ENCODE peak calls at places on chromosomes 11 and 22, in five cellular contexts. E is K562; T is stomach; B is CD8-positive, alpha-beta memory T cell; X is PC-9. G is an unnamed sample.
A peak's percentile ranks its signal among the peaks of the same experiment; 100 is the strongest.

GRCh38 chr22:37893583-37893983 is 12.5 kb upstream of the MICALL1 start:
- DNase-seq in E (no peak), T (peak; percentile 82), B (no peak), X (no peak), G (no peak)

GRCh38 chr11:12205330-12205729 is 94.9 kb downstream of the MICAL2 start:
- DNase-seq in E (no peak), T (no peak), B (no peak), X (no peak), G (peak; percentile 70)

GRCh38 chr11:118051611-118052461 is 25.0 kb upstream of the TMPRSS4 start:
- DNase-seq in E (no peak), T (peak; percentile 27), B (peak; percentile 55), X (no peak), G (no peak)

GRCh38 chr11:34600339-34601084 is 20.4 kb upstream of the EHF start:
- DNase-seq in E (peak; percentile 86), T (peak; percentile 87), B (no peak), X (peak; percentile 61), G (no peak)

GRCh38 chr11:6389921-6390717 is at the start of gene SMPD1:
- DNase-seq in E (peak; percentile 98), T (peak; percentile 94), B (peak; percentile 92), X (peak; percentile 90), G (peak; percentile 93)

GRCh38 chr11:129702410-129703390 is 112.9 kb upstream of the TMEM45B start:
- DNase-seq in E (peak; percentile 2), T (no peak), B (no peak), X (peak; percentile 89), G (no peak)

GRCh38 chr11:66268953-66269906 is 791 bp downstream of the RAB1B start:
- DNase-seq in E (peak; percentile 69), T (no peak), B (no peak), X (no peak), G (peak; percentile 51)

GRCh38 chr22:44366372-44367310 is 53.9 kb upstream of the SHISAL1 start:
- DNase-seq in E (no peak), T (no peak), B (no peak), X (no peak), G (no peak)

GRCh38 chr22:36028646-36029405 is at the start of gene RBFOX2:
- DNase-seq in E (peak; percentile 91), T (peak; percentile 98), B (peak; percentile 39), X (peak; percentile 91), G (peak; percentile 97)

GRCh38 chr11:2555376-2555775 is 110.6 kb downstream of the KCNQ1 start:
- DNase-seq in E (no peak), T (no peak), B (no peak), X (no peak), G (no peak)

GRCh38 chr11:67284811-67285540 is 4.1 kb upstream of the ANKRD13D start:
- DNase-seq in E (no peak), T (no peak), B (no peak), X (no peak), G (no peak)
- H3K4me1 ChIP-seq in E (peaks cover 15% of the 10 kb centered on the region), T (peaks cover 78% of the 10 kb centered on the region), B (peaks cover 61% of the 10 kb centered on the region), X (peaks cover 15% of the 10 kb centered on the region), G (peaks cover 11% of the 10 kb centered on the region)

GRCh38 chr22:46077669-46078099 is 72.6 kb upstream of the PPARA start:
- DNase-seq in E (no peak), T (peak; percentile 25), B (no peak), X (no peak), G (no peak)

GRCh38 chr22:46079093-46079860 is 71.0 kb upstream of the PPARA start:
- DNase-seq in E (no peak), T (peak; percentile 24), B (no peak), X (no peak), G (no peak)

GRCh38 chr22:46079861-46080821 is 70.2 kb upstream of the PPARA start:
- DNase-seq in E (no peak), T (peak; percentile 67), B (no peak), X (no peak), G (no peak)

GRCh38 chr22:46076651-46077339 is 73.5 kb upstream of the PPARA start:
- DNase-seq in E (no peak), T (peak; percentile 59), B (no peak), X (peak; percentile 63), G (no peak)

DNA sequence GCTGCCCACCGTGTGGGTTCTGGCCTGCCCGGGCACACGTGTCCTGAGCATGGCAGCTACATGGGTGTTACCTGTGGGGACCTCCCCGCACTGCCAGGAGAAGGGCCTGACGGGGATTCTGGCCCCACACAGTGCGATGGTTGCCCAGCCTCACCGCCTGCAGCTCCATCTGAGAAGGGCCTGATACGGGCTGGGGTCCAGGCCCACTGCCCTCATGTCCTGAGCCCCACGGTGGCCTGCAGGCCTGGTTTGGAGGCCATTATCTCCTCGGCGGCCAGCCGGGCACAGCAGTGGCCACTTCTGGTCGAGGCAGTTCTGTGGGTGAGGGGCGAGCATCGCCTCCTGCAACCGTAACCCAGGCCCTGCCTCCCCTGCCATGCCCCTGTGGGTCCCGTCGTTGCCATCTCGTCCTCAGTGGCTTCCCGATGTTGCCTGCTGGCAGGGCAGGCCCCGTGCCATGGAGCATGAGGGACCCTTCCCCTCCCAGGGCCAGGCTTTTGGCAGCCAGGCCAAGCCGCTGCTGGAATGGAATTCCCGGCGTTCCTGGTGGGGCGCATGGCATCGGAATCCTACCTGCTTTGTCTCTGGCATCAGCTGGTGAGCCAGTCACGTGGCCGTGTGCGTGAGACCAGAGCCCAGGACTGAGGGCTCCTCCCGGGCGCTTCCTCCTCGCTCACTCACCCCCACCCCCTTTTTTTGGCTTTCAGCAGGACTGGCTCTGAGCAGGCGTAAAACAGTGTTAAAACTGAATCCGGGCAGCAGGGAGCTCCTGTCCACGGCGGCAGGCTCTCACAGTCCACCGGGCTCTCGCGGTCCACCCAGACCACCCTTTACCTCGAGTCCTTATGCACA is 71.9 kb upstream of the PPARA start:
- DNase-seq in E (no peak), T (peak; percentile 81), B (no peak), X (no peak), G (no peak)
- H3K27me3 ChIP-seq in E (no peaks in the 10 kb centered on the region), T (no peaks in the 10 kb centered on the region), B (no peaks in the 10 kb centered on the region), X (no peaks in the 10 kb centered on the region), G (peaks cover 25% of the 10 kb centered on the region)

DNA sequence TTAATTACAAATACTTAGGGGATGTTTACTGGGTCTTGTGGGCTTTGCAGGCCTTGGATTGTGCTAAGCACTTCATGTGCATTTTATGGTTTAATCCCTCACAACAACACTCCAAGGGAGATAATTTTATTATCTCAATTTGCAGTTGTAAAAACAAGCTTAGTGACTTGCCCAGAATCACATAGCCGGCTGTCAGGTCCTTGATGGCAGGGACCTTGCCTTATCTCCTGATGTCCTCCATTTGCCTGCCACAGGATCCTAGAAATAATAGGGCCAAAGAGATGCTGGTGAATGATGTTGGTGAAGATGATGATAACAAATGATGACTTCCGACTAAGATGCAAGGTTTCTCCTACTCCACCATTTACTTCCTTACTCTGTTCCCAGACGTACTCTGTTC is 385.4 kb downstream of the TMEM135 start:
- DNase-seq in E (no peak), T (no peak), B (no peak), X (no peak), G (no peak)
- H3K4me1 ChIP-seq in E (no peaks in the 10 kb centered on the region), T (no peaks in the 10 kb centered on the region), B (no peaks in the 10 kb centered on the region), X (peaks cover 3% of the 10 kb centered on the region), G (peaks cover 19% of the 10 kb centered on the region)

GRCh38 chr11:113251281-113251680 is 63.1 kb upstream of the TTC12 start:
- DNase-seq in E (no peak), T (no peak), B (no peak), X (no peak), G (no peak)

GRCh38 chr11:113249491-113249763 is 65.0 kb upstream of the TTC12 start:
- DNase-seq in E (no peak), T (no peak), B (no peak), X (no peak), G (no peak)

GRCh38 chr11:113249786-113250185 is 64.6 kb upstream of the TTC12 start:
- DNase-seq in E (no peak), T (no peak), B (no peak), X (no peak), G (no peak)

GRCh38 chr11:113247231-113247630 is 67.2 kb upstream of the TTC12 start:
- DNase-seq in E (no peak), T (no peak), B (no peak), X (no peak), G (no peak)

DNA sequence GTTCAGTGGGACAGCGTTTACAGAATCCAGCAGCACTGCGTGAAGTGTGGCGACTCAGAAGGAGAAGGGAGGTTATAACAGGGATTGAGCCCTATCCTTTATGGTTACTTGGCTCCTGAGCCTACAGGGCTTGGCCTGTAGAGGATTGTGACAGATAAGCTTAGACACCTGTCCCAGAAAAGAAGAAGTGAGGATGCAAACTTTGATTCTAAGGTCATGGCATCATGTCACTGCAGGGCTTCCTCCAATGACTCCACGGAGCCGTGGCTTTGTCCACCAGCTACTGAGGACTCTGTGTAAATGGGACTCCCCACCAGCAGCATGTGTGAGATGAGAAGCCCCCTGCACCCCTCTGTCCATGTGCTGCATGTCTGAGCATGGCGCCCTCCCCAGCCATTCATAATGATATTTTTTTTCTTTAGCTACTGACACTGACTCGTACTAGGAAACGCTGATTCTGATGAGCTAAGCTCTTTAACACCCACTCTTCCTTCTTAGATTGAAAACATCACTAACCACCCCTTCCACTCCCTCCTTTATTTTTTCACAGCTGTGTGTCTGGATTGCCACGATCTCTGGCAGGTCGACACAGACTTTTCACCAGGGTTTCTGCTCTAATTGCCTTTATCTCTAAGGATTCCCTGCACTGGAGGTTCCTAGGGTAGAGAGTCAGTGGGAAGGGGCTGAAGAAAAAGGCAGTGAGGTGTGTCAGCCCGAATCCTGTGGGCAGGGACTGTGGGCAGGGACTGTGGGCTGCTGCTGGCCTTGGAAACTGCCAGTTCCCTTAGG is 65.5 kb upstream of the TTC12 start:
- DNase-seq in E (no peak), T (no peak), B (no peak), X (no peak), G (no peak)
- H3K27me3 ChIP-seq in E (peaks cover 21% of the 10 kb centered on the region), T (no peaks in the 10 kb centered on the region), B (peaks cover 6% of the 10 kb centered on the region), X (no peaks in the 10 kb centered on the region), G (no peaks in the 10 kb centered on the region)

GRCh38 chr11:73464347-73464746 is 88.1 kb downstream of the RELT start:
- DNase-seq in E (no peak), T (no peak), B (no peak), X (no peak), G (peak; percentile 79)
- H3K4me1 ChIP-seq in E (peaks cover under 1% of the 10 kb centered on the region), T (peaks cover 11% of the 10 kb centered on the region), B (no peaks in the 10 kb centered on the region), X (no peaks in the 10 kb centered on the region), G (peaks cover 21% of the 10 kb centered on the region)

GRCh38 chr11:28476864-28477263 is 368.7 kb downstream of the METTL15 start:
- DNase-seq in E (no peak), T (no peak), B (no peak), X (no peak), G (no peak)
- H3K27me3 ChIP-seq in E (no peaks in the 10 kb centered on the region), T (no peaks in the 10 kb centered on the region), B (no peaks in the 10 kb centered on the region), X (no peaks in the 10 kb centered on the region), G (no peaks in the 10 kb centered on the region)

DNA sequence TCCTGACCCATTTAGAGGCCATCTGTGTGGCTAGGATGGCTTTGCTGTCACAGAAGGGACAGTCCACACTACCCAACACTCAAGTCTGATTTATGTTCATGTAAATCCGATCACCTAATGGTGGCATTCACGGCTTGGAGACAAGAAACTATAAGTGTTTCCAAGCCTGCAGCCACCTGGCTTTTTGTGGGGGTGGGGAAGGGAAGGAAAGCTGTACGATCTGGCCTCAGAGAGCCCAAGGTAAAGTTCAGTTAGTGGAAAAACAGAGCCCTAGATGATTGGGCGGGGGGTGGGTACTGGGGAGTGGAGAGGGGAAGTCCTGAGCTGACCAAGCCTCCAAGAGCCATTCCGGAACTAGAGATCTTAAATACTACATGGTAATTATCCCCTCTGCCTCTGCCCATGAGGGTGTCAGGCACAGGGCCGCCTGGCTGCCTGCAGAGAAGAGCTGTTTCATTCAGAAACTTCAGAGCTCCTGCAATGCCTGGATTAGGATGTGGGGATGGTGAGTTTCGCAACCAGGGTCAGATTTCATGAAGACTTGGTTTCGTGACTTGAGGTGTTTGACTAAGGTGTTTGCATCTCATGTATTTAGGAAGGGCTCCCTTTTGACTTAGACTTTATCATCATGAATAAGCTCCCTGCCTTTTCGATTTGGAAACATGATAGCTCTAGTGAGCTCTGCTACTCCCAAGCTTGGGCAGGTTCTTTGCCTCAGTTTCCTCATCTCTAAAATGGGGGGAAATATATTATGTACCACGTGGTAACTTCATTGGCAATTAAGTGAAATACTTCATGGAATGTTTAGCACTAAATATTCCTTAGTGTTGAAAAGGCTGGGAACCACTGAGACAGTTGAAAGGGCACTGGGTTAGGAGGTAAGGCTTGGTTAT is 9.0 kb downstream of the TIMP3 start:
- DNase-seq in E (no peak), T (no peak), B (no peak), X (peak; percentile 98), G (peak; percentile 46)
- H3K4me1 ChIP-seq in E (no peaks in the 10 kb centered on the region), T (peaks cover 86% of the 10 kb centered on the region), B (no peaks in the 10 kb centered on the region), X (peaks cover 76% of the 10 kb centered on the region), G (peaks cover 21% of the 10 kb centered on the region)

G was measured in cardiac muscle cell.